ENCODE peak calls at places on chromosomes 7 and 10, in seven cellular contexts. T, P, J, G, H, I and Q are unnamed samples.

GRCh38 chr10:71643904-71644303 is 75.7 kb downstream of the C10orf105 start:
- DNase-seq in T (no peak), P (peak), J (no peak), G (no peak), H (no peak), I (no peak), Q (no peak)

GRCh38 chr7:106866298-106867281 is 1.5 kb downstream of the PIK3CG start:
- DNase-seq in T (no peak), P (peak), J (no peak), G (no peak), H (no peak), I (no peak), Q (no peak)

GRCh38 chr7:101567231-101567630 is 61.9 kb downstream of the MYL10 start:
- DNase-seq in T (no peak), P (no peak), J (no peak), G (no peak), H (no peak), I (no peak), Q (no peak)

GRCh38 chr10:3409928-3410327 is 237.3 kb upstream of the PITRM1 start:
- DNase-seq in T (no peak), P (no peak), J (no peak), G (no peak), H (no peak), I (no peak), Q (no peak)

GRCh38 chr7:27802977-27803376 is 63.0 kb downstream of the TAX1BP1 start:
- DNase-seq in T (no peak), P (no peak), J (no peak), G (no peak), H (no peak), I (peak), Q (no peak)

GRCh38 chr10:5600908-5601307 is 65.5 kb downstream of the ASB13 start:
- DNase-seq in T (no peak), P (no peak), J (no peak), G (no peak), H (no peak), I (no peak), Q (no peak)

GRCh38 chr7:23467731-23468720 is 2.3 kb downstream of the IGF2BP3 start:
- DNase-seq in T (peak), P (peak), J (no peak), G (no peak), H (no peak), I (peak), Q (no peak)

GRCh38 chr7:2632717-2633537 is 1.1 kb downstream of the TTYH3 start:
- DNase-seq in T (peak), P (peak), J (peak), G (no peak), H (peak), I (peak), Q (peak)

GRCh38 chr10:130757821-130758489 is 553.6 kb downstream of the TCERG1L start:
- DNase-seq in T (no peak), P (no peak), J (no peak), G (no peak), H (no peak), I (no peak), Q (no peak)

GRCh38 chr7:155598810-155599210 is 45.7 kb upstream of the RBM33 start:
- DNase-seq in T (peak), P (peak), J (peak), G (peak), H (peak), I (peak), Q (peak)

GRCh38 chr7:131625817-131626372 is 69.5 kb upstream of the PODXL start:
- DNase-seq in T (peak), P (no peak), J (peak), G (peak), H (peak), I (peak), Q (no peak)

GRCh38 chr10:61779950-61780659 is 117.4 kb downstream of the CABCOCO1 start:
- DNase-seq in T (peak), P (no peak), J (peak), G (no peak), H (no peak), I (peak), Q (no peak)

GRCh38 chr7:107014381-107015023 is 30.0 kb upstream of the PRKAR2B start:
- DNase-seq in T (peak), P (no peak), J (peak), G (no peak), H (no peak), I (peak), Q (no peak)

GRCh38 chr10:24556746-24557742 is 166.6 kb downstream of the ARHGAP21 start:
- DNase-seq in T (peak), P (peak), J (peak), G (peak), H (no peak), I (peak), Q (peak)

GRCh38 chr7:4861227-4861626 is 603 bp downstream of the PAPOLB start:
- DNase-seq in T (no peak), P (peak), J (no peak), G (no peak), H (no peak), I (no peak), Q (no peak)

GRCh38 chr7:1925349-1925748 is 255.3 kb downstream of the ELFN1 start:
- DNase-seq in T (no peak), P (no peak), J (no peak), G (no peak), H (no peak), I (no peak), Q (no peak)

GRCh38 chr7:4724648-4725013 is 42.5 kb downstream of the FOXK1 start:
- DNase-seq in T (peak), P (peak), J (no peak), G (no peak), H (no peak), I (peak), Q (no peak)

GRCh38 chr10:129231821-129232220 is 235.2 kb upstream of the MGMT start:
- DNase-seq in T (no peak), P (no peak), J (no peak), G (no peak), H (no peak), I (no peak), Q (no peak)
- TF ChIP-seq CTCF in T (no peak), P (no peak), J (no peak), G (peak), H (no peak), I (no peak), Q (no peak)

DNA sequence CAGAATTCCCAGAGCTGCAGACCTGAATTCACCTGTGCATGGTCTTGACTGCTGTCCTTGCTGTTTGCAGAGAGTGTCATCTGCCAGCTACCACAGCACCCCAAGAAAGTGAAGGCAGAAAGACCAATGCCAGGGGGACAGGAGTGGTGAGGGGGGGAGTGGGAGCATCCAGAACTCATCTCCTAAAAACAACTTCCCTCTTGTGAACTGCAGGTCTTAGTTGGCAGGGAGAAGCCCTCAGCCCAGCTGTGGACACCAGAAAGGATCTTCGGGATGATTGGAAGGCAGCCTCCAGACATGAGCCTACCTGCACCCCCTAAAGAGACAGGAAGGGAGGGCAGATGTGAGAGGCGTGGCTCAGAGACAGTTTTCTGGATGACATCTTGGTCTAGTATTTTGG is 615.8 kb upstream of the MGMT start:
- DNase-seq in T (no peak), P (no peak), J (no peak), G (no peak), H (no peak), I (no peak), Q (no peak)
- TF ChIP-seq CTCF in T (no peak), P (no peak), J (no peak), G (no peak), H (no peak), I (no peak), Q (no peak)

GRCh38 chr7:64618785-64619456 is 47.0 kb upstream of the ZNF107 start:
- DNase-seq in T (peak), P (peak), J (peak), G (peak), H (no peak), I (peak), Q (no peak)
- TF ChIP-seq CTCF in T (peak), P (peak), J (peak), G (peak), H (peak), I (peak), Q (peak)

GRCh38 chr10:405648-406047 is 270.4 kb downstream of the ZMYND11 start:
- DNase-seq in T (no peak), P (no peak), J (no peak), G (no peak), H (no peak), I (peak), Q (no peak)
- TF ChIP-seq CTCF in T (no peak), P (no peak), J (no peak), G (no peak), H (no peak), I (peak), Q (no peak)

GRCh38 chr7:18357691-18358090 is 137.9 kb upstream of the HDAC9 start:
- DNase-seq in T (no peak), P (peak), J (no peak), G (no peak), H (no peak), I (peak), Q (no peak)
- TF ChIP-seq CTCF in T (peak), P (peak), J (no peak), G (peak), H (no peak), I (peak), Q (peak)

GRCh38 chr10:70564901-70565351 is 37.6 kb downstream of the PRF1 start:
- DNase-seq in T (no peak), P (peak), J (no peak), G (no peak), H (no peak), I (no peak), Q (no peak)
- TF ChIP-seq CTCF in T (peak), P (no peak), J (no peak), G (no peak), H (peak), I (peak), Q (no peak)

DNA sequence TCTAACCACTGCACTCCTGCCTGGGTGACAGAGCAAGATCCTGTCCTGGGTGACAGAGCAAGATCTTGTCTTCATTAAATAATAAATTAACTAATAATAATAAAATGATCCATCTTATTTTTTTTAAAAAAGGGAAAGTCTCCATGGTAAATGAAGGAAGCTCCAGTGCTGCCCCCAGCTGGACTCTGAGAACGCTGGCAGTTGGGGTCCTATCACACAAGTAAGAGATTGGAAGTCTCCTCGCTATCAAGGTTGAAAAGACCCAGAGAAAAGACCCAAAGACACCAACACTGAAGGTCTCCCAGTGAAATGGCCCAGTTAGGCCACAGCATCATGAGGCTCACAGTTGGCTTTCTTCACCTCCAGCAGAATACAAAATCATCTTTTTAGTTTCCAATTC is 13.8 kb upstream of the C10orf67 start:
- DNase-seq in T (no peak), P (no peak), J (no peak), G (no peak), H (no peak), I (peak), Q (no peak)
- TF ChIP-seq CTCF in T (peak), P (no peak), J (peak), G (no peak), H (peak), I (peak), Q (peak)

GRCh38 chr7:142880886-142881505 is 4.5 kb downstream of the TRPV6 start:
- DNase-seq in T (peak), P (peak), J (no peak), G (peak), H (no peak), I (peak), Q (peak)
- TF ChIP-seq CTCF in T (peak), P (peak), J (peak), G (peak), H (peak), I (peak), Q (peak)

GRCh38 chr7:148261996-148262688 is 328.4 kb upstream of the C7orf33 start:
- DNase-seq in T (no peak), P (no peak), J (no peak), G (no peak), H (no peak), I (no peak), Q (no peak)

GRCh38 chr7:148261523-148261922 is 329.0 kb upstream of the C7orf33 start:
- DNase-seq in T (no peak), P (no peak), J (no peak), G (no peak), H (no peak), I (no peak), Q (no peak)

GRCh38 chr7:148265896-148266295 is 324.7 kb upstream of the C7orf33 start:
- DNase-seq in T (no peak), P (peak), J (no peak), G (no peak), H (no peak), I (no peak), Q (no peak)

GRCh38 chr7:148262721-148263229 is 327.8 kb upstream of the C7orf33 start:
- DNase-seq in T (peak), P (peak), J (peak), G (peak), H (peak), I (peak), Q (peak)

DNA sequence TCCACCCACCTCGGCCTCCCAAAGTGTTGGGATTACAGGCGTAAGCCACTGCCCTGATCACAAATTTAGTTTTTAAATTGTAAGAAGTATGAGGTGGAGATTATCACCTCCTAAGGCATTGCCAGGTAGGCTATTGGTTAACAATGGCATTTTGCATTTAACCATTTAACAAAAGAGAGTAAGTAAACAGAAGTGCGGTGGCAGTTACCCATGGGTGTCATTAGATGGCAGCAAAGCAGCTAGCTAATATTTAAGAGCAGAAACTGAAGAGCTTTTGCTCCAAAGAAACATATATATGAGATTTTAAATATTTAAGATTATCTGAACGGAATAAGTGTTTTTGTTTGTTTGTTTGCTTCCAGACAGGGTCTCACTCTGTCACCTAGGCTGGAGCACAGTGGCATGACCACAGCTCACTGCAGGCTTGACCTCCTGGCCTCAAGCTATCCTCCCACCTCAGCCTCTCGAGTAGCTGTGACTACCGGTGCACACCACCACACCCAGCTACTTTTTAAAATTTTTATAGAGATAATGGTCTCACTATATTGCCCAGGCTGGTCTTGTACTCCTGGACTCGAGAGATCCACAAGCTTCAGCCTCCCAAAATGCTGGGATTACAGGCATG is 325.5 kb upstream of the C7orf33 start:
- DNase-seq in T (peak), P (peak), J (no peak), G (peak), H (no peak), I (peak), Q (no peak)
- TF ChIP-seq CTCF in T (peak), P (peak), J (peak), G (peak), H (peak), I (peak), Q (peak)

DNA sequence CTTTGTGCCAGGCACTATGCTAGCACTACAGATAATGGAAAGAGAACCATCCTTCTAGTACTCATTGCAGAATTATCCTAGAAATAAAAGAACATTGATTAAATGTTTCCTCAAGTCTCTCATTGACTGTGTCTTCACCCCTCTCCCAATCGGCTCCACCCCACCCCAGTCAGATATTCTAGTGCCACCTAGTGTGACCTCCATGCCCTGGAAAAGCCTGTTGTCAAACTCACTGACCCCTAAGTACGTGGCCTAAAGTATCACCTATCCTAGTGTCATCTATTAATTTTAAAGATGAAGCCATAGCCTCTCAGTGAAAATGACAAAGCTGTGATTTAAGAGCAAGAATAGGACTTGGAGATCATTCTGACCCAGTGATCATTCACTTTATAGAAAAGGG is 26.3 kb downstream of the LGI1 start:
- DNase-seq in T (no peak), P (peak), J (no peak), G (no peak), H (no peak), I (no peak), Q (no peak)
- TF ChIP-seq CTCF in T (no peak), P (peak), J (no peak), G (no peak), H (no peak), I (no peak), Q (no peak)